ENCODE peak calls at places on chromosomes 13 and 19, in six cellular contexts. One of them, this sample, is unnamed.

GRCh38 chr13:29888306-29888705 is 37.9 kb upstream of the UBL3 start:
- DNase-seq in amygdala: no peak
- DNase-seq in OCI-LY7: no peak
- DNase-seq in mesenchymal stem cell: peak
- DNase-seq in EH: peak
- DNase-seq in RPMI8226: no peak
- DNase-seq in this sample: peak

GRCh38 chr13:100069278-100069677 is 19.6 kb upstream of the PCCA start:
- DNase-seq in EH: no peak
- DNase-seq in amygdala: no peak
- DNase-seq in RPMI8226: no peak
- DNase-seq in OCI-LY7: no peak
- DNase-seq in mesenchymal stem cell: no peak
- DNase-seq in this sample: peak

GRCh38 chr13:98570929-98571372 is 6.0 kb downstream of the STK24 start:
- DNase-seq in mesenchymal stem cell: peak
- DNase-seq in OCI-LY7: peak
- DNase-seq in RPMI8226: peak
- DNase-seq in amygdala: no peak
- DNase-seq in EH: peak
- DNase-seq in this sample: no peak

GRCh38 chr19:34725400-34725799 is 8.6 kb upstream of the ZNF181 start:
- DNase-seq in OCI-LY7: no peak
- DNase-seq in EH: no peak
- DNase-seq in amygdala: no peak
- DNase-seq in RPMI8226: no peak
- DNase-seq in mesenchymal stem cell: no peak
- DNase-seq in this sample: no peak

GRCh38 chr13:80342541-80343371 is 1.8 kb upstream of the SPRY2 start:
- DNase-seq in amygdala: peak
- DNase-seq in OCI-LY7: peak
- DNase-seq in mesenchymal stem cell: peak
- DNase-seq in RPMI8226: peak
- DNase-seq in EH: peak
- DNase-seq in this sample: peak

GRCh38 chr13:102609696-102610095 is 12.9 kb downstream of the TPP2 start:
- DNase-seq in mesenchymal stem cell: no peak
- DNase-seq in RPMI8226: no peak
- DNase-seq in EH: no peak
- DNase-seq in amygdala: no peak
- DNase-seq in OCI-LY7: no peak
- DNase-seq in this sample: no peak

GRCh38 chr19:54108496-54108895 is 5.8 kb downstream of the NDUFA3 start:
- DNase-seq in amygdala: no peak
- DNase-seq in mesenchymal stem cell: no peak
- DNase-seq in EH: no peak
- DNase-seq in RPMI8226: no peak
- DNase-seq in OCI-LY7: no peak
- DNase-seq in this sample: no peak

GRCh38 chr13:45873491-45874360 is 22.2 kb upstream of the SIAH3 start:
- DNase-seq in amygdala: no peak
- DNase-seq in mesenchymal stem cell: peak
- DNase-seq in EH: peak
- DNase-seq in RPMI8226: no peak
- DNase-seq in OCI-LY7: no peak
- DNase-seq in this sample: peak

GRCh38 chr13:34357435-34358232 is 539.7 kb downstream of the RFC3 start:
- DNase-seq in RPMI8226: no peak
- DNase-seq in mesenchymal stem cell: peak
- DNase-seq in OCI-LY7: no peak
- DNase-seq in EH: peak
- DNase-seq in amygdala: no peak
- DNase-seq in this sample: peak

GRCh38 chr13:44397766-44398223 is 24.2 kb downstream of the SERP2 start:
- DNase-seq in RPMI8226: no peak
- DNase-seq in EH: peak
- DNase-seq in amygdala: no peak
- DNase-seq in OCI-LY7: no peak
- DNase-seq in mesenchymal stem cell: peak
- DNase-seq in this sample: no peak

GRCh38 chr19:51127755-51128154 is 3.0 kb downstream of the SIGLEC9 start:
- DNase-seq in EH: no peak
- DNase-seq in mesenchymal stem cell: peak
- DNase-seq in amygdala: no peak
- DNase-seq in OCI-LY7: no peak
- DNase-seq in RPMI8226: peak
- DNase-seq in this sample: no peak

GRCh38 chr19:48145596-48146254 is 24.4 kb downstream of the LIG1 start:
- DNase-seq in RPMI8226: no peak
- DNase-seq in OCI-LY7: no peak
- DNase-seq in amygdala: no peak
- DNase-seq in EH: no peak
- DNase-seq in mesenchymal stem cell: no peak
- DNase-seq in this sample: no peak

GRCh38 chr19:35261356-35262100 is 7.2 kb upstream of the USF2 start:
- DNase-seq in RPMI8226: no peak
- DNase-seq in mesenchymal stem cell: no peak
- DNase-seq in EH: no peak
- DNase-seq in OCI-LY7: no peak
- DNase-seq in amygdala: no peak
- DNase-seq in this sample: no peak

GRCh38 chr19:3982701-3983541 is 2.3 kb downstream of the EEF2 start:
- DNase-seq in mesenchymal stem cell: peak
- DNase-seq in EH: peak
- DNase-seq in OCI-LY7: no peak
- DNase-seq in RPMI8226: no peak
- DNase-seq in amygdala: no peak
- DNase-seq in this sample: peak

GRCh38 chr19:55255618-55256423 is 3.0 kb downstream of the PPP6R1 start:
- DNase-seq in RPMI8226: peak
- DNase-seq in EH: peak
- DNase-seq in amygdala: no peak
- DNase-seq in OCI-LY7: peak
- DNase-seq in mesenchymal stem cell: peak
- DNase-seq in this sample: no peak

GRCh38 chr19:7494416-7495098 is 5.7 kb upstream of the PEX11G start:
- DNase-seq in mesenchymal stem cell: peak
- DNase-seq in amygdala: no peak
- DNase-seq in OCI-LY7: no peak
- DNase-seq in EH: peak
- DNase-seq in RPMI8226: no peak
- DNase-seq in this sample: peak

GRCh38 chr13:69959041-69959440 is 148.6 kb upstream of the ATXN8OS start:
- DNase-seq in mesenchymal stem cell: peak
- DNase-seq in RPMI8226: no peak
- DNase-seq in amygdala: no peak
- DNase-seq in OCI-LY7: no peak
- DNase-seq in EH: no peak
- DNase-seq in this sample: no peak

GRCh38 chr13:43880451-43880850 is 747 bp downstream of the LACC1 start:
- DNase-seq in amygdala: no peak
- DNase-seq in EH: no peak
- DNase-seq in OCI-LY7: peak
- DNase-seq in RPMI8226: peak
- DNase-seq in mesenchymal stem cell: peak
- DNase-seq in this sample: peak

GRCh38 chr13:84542348-84542747 is 660.1 kb upstream of the SLITRK1 start:
- DNase-seq in amygdala: no peak
- DNase-seq in RPMI8226: no peak
- DNase-seq in mesenchymal stem cell: no peak
- DNase-seq in EH: no peak
- DNase-seq in OCI-LY7: no peak
- DNase-seq in this sample: no peak

GRCh38 chr19:35404879-35405622 is 34.2 kb downstream of the GPR42 start:
- DNase-seq in mesenchymal stem cell: peak
- DNase-seq in amygdala: no peak
- DNase-seq in RPMI8226: peak
- DNase-seq in OCI-LY7: no peak
- DNase-seq in EH: peak
- DNase-seq in this sample: peak

GRCh38 chr19:7848779-7849457 is 18.9 kb downstream of the EVI5L start:
- DNase-seq in mesenchymal stem cell: no peak
- DNase-seq in amygdala: no peak
- DNase-seq in OCI-LY7: no peak
- DNase-seq in EH: no peak
- DNase-seq in RPMI8226: no peak
- DNase-seq in this sample: no peak

GRCh38 chr19:33683881-33684549 is 62.3 kb downstream of the CHST8 start:
- DNase-seq in amygdala: no peak
- DNase-seq in EH: peak
- DNase-seq in RPMI8226: no peak
- DNase-seq in mesenchymal stem cell: no peak
- DNase-seq in OCI-LY7: no peak
- DNase-seq in this sample: peak

GRCh38 chr19:39409207-39409885 is 2.7 kb downstream of the ZFP36 start:
- DNase-seq in OCI-LY7: peak
- DNase-seq in amygdala: no peak
- DNase-seq in EH: peak
- DNase-seq in RPMI8226: peak
- DNase-seq in mesenchymal stem cell: peak
- DNase-seq in this sample: peak

GRCh38 chr13:112722433-112723250 is 32.8 kb downstream of the ATP11A start:
- DNase-seq in RPMI8226: no peak
- DNase-seq in EH: peak
- DNase-seq in amygdala: no peak
- DNase-seq in mesenchymal stem cell: peak
- DNase-seq in OCI-LY7: no peak
- DNase-seq in this sample: peak

GRCh38 chr13:32390048-32390447 is 37.9 kb downstream of the N4BP2L1 start:
- DNase-seq in RPMI8226: no peak
- DNase-seq in OCI-LY7: no peak
- DNase-seq in EH: no peak
- DNase-seq in mesenchymal stem cell: no peak
- DNase-seq in amygdala: no peak
- DNase-seq in this sample: no peak

GRCh38 chr13:23750383-23751121 is 138.6 kb downstream of the MIPEP start:
- DNase-seq in mesenchymal stem cell: peak
- DNase-seq in EH: no peak
- DNase-seq in amygdala: no peak
- DNase-seq in RPMI8226: no peak
- DNase-seq in OCI-LY7: no peak
- DNase-seq in this sample: peak

GRCh38 chr19:55014714-55015113 is 23.4 kb downstream of the GP6 start:
- DNase-seq in OCI-LY7: no peak
- DNase-seq in amygdala: no peak
- DNase-seq in mesenchymal stem cell: no peak
- DNase-seq in RPMI8226: no peak
- DNase-seq in EH: no peak
- DNase-seq in this sample: no peak

GRCh38 chr19:19627716-19628498 is at the start of gene LPAR2:
- DNase-seq in mesenchymal stem cell: no peak
- DNase-seq in EH: peak
- DNase-seq in OCI-LY7: peak
- DNase-seq in RPMI8226: peak
- DNase-seq in amygdala: no peak
- DNase-seq in this sample: peak

GRCh38 chr13:98556968-98557591 is 19.8 kb downstream of the STK24 start:
- DNase-seq in mesenchymal stem cell: no peak
- DNase-seq in EH: peak
- DNase-seq in OCI-LY7: no peak
- DNase-seq in amygdala: no peak
- DNase-seq in RPMI8226: no peak
- DNase-seq in this sample: peak

GRCh38 chr19:27767234-27767633 is 1445.7 kb downstream of the UQCRFS1 start:
- DNase-seq in amygdala: no peak
- DNase-seq in mesenchymal stem cell: no peak
- DNase-seq in EH: no peak
- DNase-seq in RPMI8226: no peak
- DNase-seq in OCI-LY7: no peak
- DNase-seq in this sample: no peak

GRCh38 chr13:30466841-30467252 is 1.1 kb upstream of the HMGB1 start:
- DNase-seq in EH: peak
- DNase-seq in mesenchymal stem cell: peak
- DNase-seq in RPMI8226: peak
- DNase-seq in OCI-LY7: peak
- DNase-seq in amygdala: no peak
- DNase-seq in this sample: peak

GRCh38 chr19:8259142-8259921 is 48.8 kb downstream of the CD320 start:
- DNase-seq in mesenchymal stem cell: no peak
- DNase-seq in amygdala: no peak
- DNase-seq in EH: no peak
- DNase-seq in OCI-LY7: no peak
- DNase-seq in RPMI8226: no peak
- DNase-seq in this sample: no peak

GRCh38 chr13:76231522-76232167 is 595.5 kb downstream of the LMO7 start:
- DNase-seq in amygdala: no peak
- DNase-seq in EH: no peak
- DNase-seq in RPMI8226: no peak
- DNase-seq in OCI-LY7: no peak
- DNase-seq in mesenchymal stem cell: peak
- DNase-seq in this sample: no peak

GRCh38 chr19:17641181-17641580 is 47.0 kb downstream of the UNC13A start:
- DNase-seq in amygdala: no peak
- DNase-seq in RPMI8226: no peak
- DNase-seq in EH: no peak
- DNase-seq in OCI-LY7: no peak
- DNase-seq in mesenchymal stem cell: no peak
- DNase-seq in this sample: no peak

GRCh38 chr13:83984793-83985192 is 102.5 kb upstream of the SLITRK1 start:
- DNase-seq in OCI-LY7: no peak
- DNase-seq in RPMI8226: no peak
- DNase-seq in mesenchymal stem cell: no peak
- DNase-seq in amygdala: no peak
- DNase-seq in EH: no peak
- DNase-seq in this sample: no peak

This sample was measured in fibroblast of lung.